ENCODE peak calls at places on chromosomes 12 and 14, in nine cellular contexts. W is CD4-positive, alpha-beta T cell; J is breast epithelium; V is H1; S is kidney; X is left ventricle myocardium inferior; M is tibial artery; Z is vagina; A is HCT116. K is an unnamed sample.

GRCh38 chr14:70425349-70425748 is 8.5 kb upstream of the SYNJ2BP start:
- DNase-seq in A (no peak), S (no peak), W (no peak), X (peak; percentile 17), M (no peak), V (no peak), Z (no peak), J (no peak), K (no peak)

GRCh38 chr14:75088566-75089373 is 19.3 kb downstream of the ZC2HC1C start:
- DNase-seq in J (no peak), V (no peak), M (peak; percentile 51), Z (no peak), S (no peak), A (peak; percentile 26), W (peak; percentile 15), X (no peak), K (peak; percentile 34)

GRCh38 chr12:8026282-8026637 is 6.3 kb upstream of the FOXJ2 start:
- DNase-seq in W (no peak), Z (no peak), S (no peak), M (no peak), A (no peak), J (no peak), X (no peak), V (no peak), K (no peak)

GRCh38 chr12:4274396-4274959 is 916 bp downstream of the CCND2 start:
- DNase-seq in J (no peak), M (no peak), W (no peak), X (no peak), V (no peak), S (no peak), Z (peak; percentile 89), A (no peak), K (no peak)

GRCh38 chr14:50417853-50418252 is 21.2 kb upstream of the CDKL1 start:
- DNase-seq in Z (no peak), M (no peak), J (no peak), S (no peak), X (no peak), W (no peak), V (no peak), A (no peak), K (no peak)

GRCh38 chr12:83158613-83159207 is 472.0 kb downstream of the TMTC2 start:
- DNase-seq in J (no peak), S (no peak), A (no peak), W (no peak), V (no peak), Z (no peak), M (no peak), X (no peak), K (no peak)

GRCh38 chr12:55699471-55700055 is 8.1 kb downstream of the ITGA7 start:
- DNase-seq in M (no peak), J (no peak), W (no peak), X (no peak), A (no peak), S (no peak), V (no peak), Z (no peak), K (no peak)

GRCh38 chr14:24984846-24985589 is 64.9 kb downstream of the STXBP6 start:
- DNase-seq in M (no peak), W (no peak), Z (no peak), J (no peak), X (no peak), S (no peak), V (no peak), A (no peak), K (no peak)

GRCh38 chr14:41604793-41605534 is 1.7 kb upstream of the LRFN5 start:
- DNase-seq in J (no peak), W (no peak), X (peak; percentile 48), S (peak; percentile 71), M (no peak), A (no peak), V (no peak), Z (peak; percentile 87), K (peak; percentile 66)

GRCh38 chr12:130832561-130833209 is 6.4 kb downstream of the STX2 start:
- DNase-seq in X (peak; percentile 25), W (no peak), M (no peak), A (no peak), S (no peak), V (no peak), Z (no peak), J (no peak), K (no peak)

GRCh38 chr12:3035815-3036702 is 41.1 kb upstream of the TSPAN9 start:
- DNase-seq in M (no peak), A (no peak), X (no peak), J (no peak), S (peak; percentile 23), Z (no peak), V (no peak), W (no peak), K (no peak)

GRCh38 chr12:105970885-105971284 is 167.9 kb downstream of the NUAK1 start:
- DNase-seq in W (no peak), X (no peak), Z (no peak), V (no peak), J (peak; percentile 76), A (no peak), M (no peak), S (no peak), K (no peak)

GRCh38 chr12:12240671-12241345 is 26.0 kb downstream of the LRP6 start:
- DNase-seq in S (no peak), J (no peak), W (no peak), A (no peak), V (no peak), Z (no peak), M (no peak), X (no peak), K (no peak)

GRCh38 chr12:109147954-109148353 is 31.6 kb downstream of the ACACB start:
- DNase-seq in S (no peak), M (peak; percentile 77), J (peak; percentile 30), W (no peak), V (no peak), Z (no peak), A (no peak), X (no peak), K (no peak)

GRCh38 chr12:80858356-80858755 is 79.4 kb downstream of the LIN7A start:
- DNase-seq in M (no peak), S (no peak), V (no peak), X (no peak), A (no peak), Z (no peak), J (no peak), W (no peak), K (no peak)

GRCh38 chr12:109440851-109441490 is 36.1 kb downstream of the KCTD10 start:
- DNase-seq in V (no peak), M (no peak), S (no peak), J (peak; percentile 55), W (no peak), X (no peak), A (no peak), Z (no peak), K (no peak)

GRCh38 chr12:6074979-6075585 is 49.4 kb downstream of the VWF start:
- DNase-seq in Z (no peak), W (no peak), A (no peak), X (peak; percentile 38), J (no peak), S (no peak), V (no peak), M (no peak), K (no peak)

GRCh38 chr14:50678163-50678562 is 10.1 kb upstream of the SAV1 start:
- DNase-seq in A (no peak), M (no peak), W (no peak), J (no peak), S (no peak), X (no peak), V (no peak), Z (no peak), K (no peak)

GRCh38 chr12:118307069-118307954 is 65.4 kb downstream of the TAOK3 start:
- DNase-seq in S (no peak), X (no peak), Z (no peak), A (no peak), M (no peak), J (no peak), V (no peak), W (no peak), K (peak; percentile 80)

GRCh38 chr12:29902043-29902442 is 118.3 kb upstream of the TMTC1 start:
- DNase-seq in S (no peak), Z (no peak), M (no peak), W (no peak), J (no peak), X (no peak), A (no peak), V (no peak), K (no peak)

GRCh38 chr12:29908154-29908553 is 124.4 kb upstream of the TMTC1 start:
- DNase-seq in V (no peak), M (no peak), A (no peak), S (no peak), W (no peak), X (no peak), Z (no peak), J (no peak), K (no peak)

GRCh38 chr12:29901585-29901984 is 117.8 kb upstream of the TMTC1 start:
- DNase-seq in W (no peak), X (no peak), Z (no peak), V (no peak), A (no peak), S (no peak), M (no peak), J (no peak), K (no peak)

GRCh38 chr12:29907486-29907885 is 123.7 kb upstream of the TMTC1 start:
- DNase-seq in Z (no peak), S (no peak), W (no peak), A (no peak), V (no peak), J (no peak), X (no peak), M (no peak), K (no peak)
- H3K27ac ChIP-seq in Z (no peak overlapping the region), S (no peak overlapping the region), W (no peak overlapping the region), A (no peak overlapping the region), V (no peak overlapping the region), J (no peak overlapping the region), X (no peak overlapping the region), M (no peak overlapping the region), K (no peak overlapping the region)

GRCh38 chr14:89954045-89955021 is at the start of gene EFCAB11:
- DNase-seq in V (peak; percentile 96), J (peak; percentile 97), Z (peak; percentile 97), A (peak; percentile 97), M (peak; percentile 96), S (peak; percentile 98), W (peak; percentile 91), X (peak; percentile 97), K (peak; percentile 94)
- TF ChIP-seq CTCF in V (peak; percentile 2), J (no peak), Z (no peak), A (peak; percentile 17), M (no peak), S (no peak), W (no peak), X (no peak), K (peak; percentile 15)

GRCh38 chr14:93114713-93115068 is 1.0 kb downstream of the ITPK1 start:
- DNase-seq in W (no peak), S (peak; percentile 83), Z (no peak), X (peak; percentile 32), A (no peak), V (no peak), J (no peak), M (no peak), K (no peak)
- H3K27ac ChIP-seq in W (peak overlapping the region; percentile 46), S (peak overlapping the region; percentile 75), Z (peak overlapping the region; percentile 93), X (peak overlapping the region; percentile 99), A (peak overlapping the region; percentile 90), V (no peak overlapping the region), J (peak overlapping the region; percentile 100), M (peak overlapping the region; percentile 94), K (no peak overlapping the region)

DNA sequence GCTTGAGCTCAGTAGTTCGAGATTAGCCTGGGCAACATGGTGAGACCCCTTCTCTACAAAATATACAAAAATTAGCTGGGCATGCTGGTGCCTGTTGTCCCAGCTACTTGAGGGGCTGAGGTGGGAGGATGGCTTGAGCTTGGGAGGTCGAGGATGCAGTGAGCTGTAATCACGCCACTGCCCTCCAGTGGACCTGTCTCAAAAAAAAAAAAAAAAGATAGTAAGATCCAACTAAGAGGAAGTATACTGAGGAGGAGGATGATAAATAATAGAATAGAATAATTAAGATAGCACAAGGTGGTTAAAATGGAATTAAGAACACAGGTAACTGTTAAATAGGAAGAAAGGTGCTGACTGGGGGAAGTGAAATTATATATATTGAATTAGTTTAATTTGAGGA is 37.0 kb upstream of the BAZ1A start:
- DNase-seq in V (no peak), S (no peak), W (no peak), A (no peak), J (no peak), Z (no peak), M (no peak), X (no peak), K (no peak)
- TF ChIP-seq CTCF in V (no peak), S (no peak), W (peak; percentile 19), A (no peak), J (no peak), Z (no peak), M (no peak), X (no peak), K (peak; percentile 10)